ENCODE peak calls at places on chromosomes 4 and X, in four cellular contexts. H is fibroblast of the aortic adventitia, T is coronary artery, S is GM12865. B is an unnamed sample.

GRCh38 chr4:164748375-164748774 is 5.6 kb upstream of the SMIM31 start:
- DNase-seq in H (peak; percentile 50), T (no peak), S (no peak), B (peak; percentile 42)

GRCh38 chrX:27815209-27815608 is 7.4 kb downstream of the MAGEB10 start:
- DNase-seq in S (no peak), T (no peak), H (peak; percentile 62), B (peak; percentile 1)

GRCh38 chrX:1860936-1861670 is 246.2 kb downstream of the ASMT start:
- DNase-seq in S (no peak), T (peak; percentile 49), H (no peak), B (no peak)

GRCh38 chrX:56569378-56570061 is 6.1 kb downstream of the UBQLN2 start:
- DNase-seq in T (no peak), H (no peak), S (peak; percentile 15), B (no peak)

GRCh38 chrX:112614640-112615039 is 65.1 kb downstream of the LHFPL1 start:
- DNase-seq in T (no peak), H (peak; percentile 15), S (no peak), B (peak; percentile 1)

GRCh38 chr4:34178476-34178875 is 2065.8 kb downstream of the ARAP2 start:
- DNase-seq in T (no peak), H (no peak), S (no peak), B (no peak)

GRCh38 chr4:7798215-7798995 is 141.3 kb downstream of the AFAP1 start:
- DNase-seq in H (peak; percentile 61), T (no peak), S (peak; percentile 12), B (peak; percentile 66)

GRCh38 chr4:153497091-153497531 is 31.0 kb downstream of the TMEM131L start:
- DNase-seq in S (peak; percentile 70), H (peak; percentile 40), T (no peak), B (peak; percentile 54)

GRCh38 chr4:82429728-82430192 is 502 bp downstream of the HNRNPDL start:
- DNase-seq in S (no peak), H (no peak), T (no peak), B (peak; percentile 42)

GRCh38 chr4:82421796-82422560 is 8.3 kb downstream of the HNRNPDL start:
- DNase-seq in S (peak; percentile 37), H (no peak), T (no peak), B (no peak)

GRCh38 chrX:10350991-10351390 is 194.2 kb downstream of the CLCN4 start:
- DNase-seq in H (peak; percentile 16), T (no peak), S (no peak), B (peak; percentile 85)

GRCh38 chr4:153592090-153592489 is 92.0 kb upstream of the TLR2 start:
- DNase-seq in H (no peak), T (no peak), S (no peak), B (no peak)

GRCh38 chrX:48003367-48003757 is 427 bp downstream of the ZNF182 start:
- DNase-seq in S (peak; percentile 33), T (no peak), H (no peak), B (no peak)

GRCh38 chr4:1415681-1415981 is 9.4 kb upstream of the NKX1-1 start:
- DNase-seq in S (no peak), H (no peak), T (peak; percentile 52), B (no peak)

GRCh38 chr4:2535386-2536192 is 858 bp upstream of the FAM193A start:
- DNase-seq in H (peak; percentile 24), S (peak; percentile 68), T (peak; percentile 89), B (peak; percentile 26)

GRCh38 chr4:123784626-123785025 is 388.0 kb downstream of the SPRY1 start:
- DNase-seq in T (no peak), S (no peak), H (no peak), B (no peak)
- TF ChIP-seq CTCF in T (no peak), S (no peak), H (peak; percentile 26), B (peak; percentile 17)

GRCh38 chrX:152038798-152039197 is 64.3 kb upstream of the GABRE start:
- DNase-seq in T (no peak), S (no peak), H (no peak), B (no peak)

DNA sequence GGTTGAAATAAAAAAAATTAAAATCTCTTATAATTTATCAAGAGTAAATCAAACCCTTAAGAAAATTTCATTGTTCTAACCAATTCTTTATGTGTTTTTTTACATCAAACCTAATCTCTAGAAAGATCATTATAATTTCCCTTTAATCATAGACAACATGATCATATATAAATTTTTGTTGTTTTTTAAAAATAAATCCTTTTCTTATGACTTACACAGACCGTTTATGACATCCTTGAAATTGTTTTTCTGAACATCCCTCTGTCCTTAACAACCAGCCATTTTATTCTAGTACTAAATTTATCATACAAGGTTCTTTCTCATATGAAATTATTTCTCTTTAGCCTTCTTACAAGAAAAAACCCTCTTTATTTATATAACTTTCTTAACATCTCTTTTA is 62.7 kb upstream of the GABRE start:
- DNase-seq in T (no peak), S (no peak), H (no peak), B (no peak)
- H3K4me3 ChIP-seq in T (no peak overlapping the region), S (no peak overlapping the region), H (no peak overlapping the region), B (no peak overlapping the region)

GRCh38 chr4:177408023-177408422 is 34.2 kb downstream of the AGA start:
- DNase-seq in S (no peak), H (no peak), T (no peak), B (no peak)

GRCh38 chr4:177410566-177410965 is 31.7 kb downstream of the AGA start:
- DNase-seq in S (no peak), T (no peak), H (no peak), B (no peak)

GRCh38 chr4:177411996-177412395 is 30.2 kb downstream of the AGA start:
- DNase-seq in S (no peak), H (no peak), T (no peak), B (no peak)

GRCh38 chr4:177413092-177413491 is 29.1 kb downstream of the AGA start:
- DNase-seq in S (no peak), H (no peak), T (no peak), B (no peak)

DNA sequence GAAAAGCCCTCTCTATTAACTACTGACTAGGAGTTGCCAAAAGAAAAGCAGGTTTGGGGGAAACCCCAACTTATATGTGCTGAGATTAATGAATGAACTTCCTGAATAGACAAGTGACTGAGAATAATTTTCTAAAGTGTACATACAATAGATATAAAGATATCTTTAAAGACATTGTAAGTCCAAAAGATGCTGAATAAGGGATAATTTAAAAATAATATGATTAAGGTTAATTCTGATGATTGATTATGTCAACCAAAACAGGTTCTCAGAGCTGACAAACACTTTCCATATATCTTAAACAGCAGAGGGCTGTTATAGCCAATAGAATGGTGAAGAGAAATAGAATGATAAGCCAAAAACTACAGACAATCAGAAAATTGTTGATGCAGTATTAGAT is 28.6 kb downstream of the AGA start:
- DNase-seq in S (no peak), H (no peak), T (no peak), B (no peak)
- TF ChIP-seq CTCF in S (no peak), H (no peak), T (no peak), B (no peak)

DNA sequence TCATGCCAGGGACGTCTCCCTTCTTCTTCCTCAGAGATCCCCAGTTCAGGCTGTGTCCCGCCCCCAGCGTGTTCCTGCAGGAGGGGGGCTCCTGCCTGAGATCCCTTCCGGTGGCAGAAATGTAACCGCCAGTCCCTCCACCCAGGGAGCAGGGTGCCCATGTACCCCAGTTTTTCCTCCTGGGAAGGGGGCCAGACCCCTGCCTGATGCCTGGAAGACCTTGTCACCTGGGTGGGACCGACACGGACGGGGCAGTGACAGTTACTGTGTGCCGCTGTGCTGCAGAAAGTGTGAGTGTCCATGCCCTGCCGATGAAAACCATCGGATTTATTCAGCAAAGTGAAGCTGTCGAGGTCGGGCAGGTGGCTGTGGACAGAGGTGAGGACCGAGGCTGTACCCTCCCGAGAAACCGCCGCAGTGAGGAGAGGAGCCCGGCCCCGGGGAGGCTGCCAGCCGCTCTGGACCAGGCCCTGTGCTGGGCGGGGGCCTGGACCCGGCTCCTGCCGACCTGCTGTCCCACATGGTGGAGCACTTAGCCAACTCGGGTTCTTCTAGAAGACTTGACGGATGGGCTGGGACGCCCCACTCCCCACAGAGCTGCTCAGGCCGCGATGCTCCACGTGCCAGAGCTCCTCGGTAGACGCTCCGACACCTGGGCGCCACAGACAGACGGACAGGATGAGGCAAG is 36.7 kb upstream of the HMX1 start:
- DNase-seq in S (no peak), H (no peak), T (peak; percentile 67), B (no peak)
- H3K4me3 ChIP-seq in S (no peak overlapping the region), H (no peak overlapping the region), T (no peak overlapping the region), B (no peak overlapping the region)

DNA sequence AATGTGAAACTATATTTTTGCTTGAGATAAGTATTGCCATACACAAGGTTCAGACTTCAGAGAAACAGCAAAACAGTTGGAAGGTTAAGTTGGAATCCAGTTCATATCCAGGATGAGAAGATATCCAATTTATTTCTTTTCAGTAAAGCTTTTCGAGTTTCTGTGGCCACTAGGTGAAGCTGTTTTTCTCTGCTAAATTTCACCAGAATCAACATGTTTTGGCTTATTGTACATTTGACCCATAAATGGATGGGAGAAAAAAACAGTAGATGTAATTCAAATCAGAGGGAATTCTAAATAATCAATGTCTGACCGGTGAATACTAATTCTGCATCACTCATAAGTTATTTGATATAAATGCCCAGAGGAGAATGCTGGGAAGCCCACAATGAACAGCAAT is 9.1 kb upstream of the METTL14 start:
- DNase-seq in H (peak; percentile 6), S (no peak), T (no peak), B (no peak)
- TF ChIP-seq CTCF in H (peak; percentile 17), S (no peak), T (no peak), B (peak; percentile 25)